ENCODE peak calls at places on chromosomes 2 and 18, in eight cellular contexts. Z is astrocyte of the hippocampus; W is naive thymus-derived CD8-positive, alpha-beta T cell; U is GM03348; R is stimulated activated CD8-positive, alpha-beta memory T cell treated with anti-CD3 and anti-CD28 coated beads, Interleukin-12 subunit alpha, Interleukin-12 subunit beta, amount 100 ng/mL, for 4 hours; N is HCEC 1CT; D is stimulated activated CD4-positive, alpha-beta T cell treated with anti-CD3 and anti-CD28 coated beads, Interleukin-1b, Interleukin-23, amount 100 ng/mL, for 4 hours; A is NCI-H1105 treated with DMSO at 0.1 percent for 48 hours. G is an unnamed sample.

GRCh38 chr2:27021253-27021801 is 11.4 kb upstream of the TMEM214 start:
- DNase-seq in R (no peak), N (no peak), W (no peak), A (no peak), Z (peak; percentile 62), D (no peak), U (peak; percentile 39), G (no peak)

GRCh38 chr2:161486111-161486510 is 70.0 kb downstream of the TBR1 start:
- DNase-seq in W (no peak), N (peak; percentile 10), A (no peak), R (no peak), Z (peak; percentile 14), D (no peak), U (no peak), G (no peak)

GRCh38 chr2:74462786-74463105 is 2.4 kb downstream of the MOGS start:
- DNase-seq in D (no peak), U (no peak), Z (no peak), N (no peak), W (no peak), R (no peak), A (no peak), G (no peak)

GRCh38 chr2:186125156-186125555 is 360.9 kb upstream of the ZC3H15 start:
- DNase-seq in Z (peak; percentile 53), N (no peak), D (no peak), A (no peak), W (no peak), U (no peak), R (no peak), G (no peak)

GRCh38 chr2:20081841-20082240 is 30.4 kb upstream of the LAPTM4A start:
- DNase-seq in A (no peak), N (no peak), D (no peak), W (no peak), Z (no peak), U (no peak), R (no peak), G (no peak)

GRCh38 chr2:110883401-110883800 is 151.0 kb downstream of the ACOXL start:
- DNase-seq in U (no peak), Z (peak; percentile 20), R (no peak), D (no peak), A (no peak), N (no peak), W (no peak), G (no peak)

GRCh38 chr2:151671198-151671597 is 63.1 kb downstream of the NEB start:
- DNase-seq in Z (no peak), U (no peak), R (no peak), W (no peak), A (no peak), N (no peak), D (no peak), G (no peak)

GRCh38 chr2:175892046-175892445 is 110.0 kb downstream of the LNPK start:
- DNase-seq in Z (peak; percentile 42), U (no peak), A (no peak), R (no peak), D (no peak), W (no peak), N (peak; percentile 6), G (no peak)

GRCh38 chr18:44098551-44099098 is 582.1 kb upstream of the SETBP1 start:
- DNase-seq in W (no peak), U (peak; percentile 52), N (no peak), D (no peak), A (no peak), R (no peak), Z (peak; percentile 55), G (peak; percentile 34)

GRCh38 chr18:26863122-26863879 is 2.2 kb downstream of the AQP4 start:
- DNase-seq in Z (peak; percentile 58), A (peak; percentile 87), N (no peak), D (no peak), U (peak; percentile 26), R (no peak), W (no peak), G (no peak)

GRCh38 chr18:45025108-45025471 is 344.4 kb downstream of the SETBP1 start:
- DNase-seq in U (no peak), N (no peak), W (no peak), R (no peak), Z (no peak), D (no peak), A (no peak), G (no peak)

GRCh38 chr2:239259173-239259572 is 141.6 kb downstream of the HDAC4 start:
- DNase-seq in U (no peak), W (no peak), R (no peak), D (no peak), A (no peak), N (no peak), Z (no peak), G (no peak)

GRCh38 chr2:101699939-101700442 is 2.5 kb downstream of the MAP4K4 start:
- DNase-seq in W (no peak), Z (peak; percentile 58), D (no peak), N (peak; percentile 32), A (peak; percentile 19), R (no peak), U (peak; percentile 48), G (peak; percentile 54)

GRCh38 chr2:218582085-218582484 is 13.4 kb downstream of the CNOT9 start:
- DNase-seq in R (no peak), U (peak; percentile 37), N (peak; percentile 85), W (no peak), D (no peak), Z (peak; percentile 45), A (no peak), G (no peak)

GRCh38 chr2:237625777-237626176 is 1.6 kb upstream of the LRRFIP1 start:
- DNase-seq in U (no peak), Z (no peak), N (no peak), A (no peak), W (no peak), R (no peak), D (no peak), G (no peak)

GRCh38 chr18:6294119-6294784 is 120.5 kb downstream of the L3MBTL4 start:
- DNase-seq in Z (no peak), A (no peak), R (no peak), U (no peak), W (no peak), D (no peak), N (no peak), G (no peak)

GRCh38 chr18:67239826-67240225 is 276.7 kb downstream of the DSEL start:
- DNase-seq in Z (no peak), N (no peak), D (no peak), A (no peak), U (no peak), W (no peak), R (no peak), G (no peak)

GRCh38 chr2:128949360-128949759 is 630.7 kb upstream of the HS6ST1 start:
- DNase-seq in U (no peak), N (no peak), R (no peak), A (no peak), Z (peak; percentile 84), D (no peak), W (no peak), G (no peak)

GRCh38 chr18:24118750-24119577 is 19.9 kb upstream of the CABYR start:
- DNase-seq in A (peak; percentile 84), N (peak; percentile 48), R (peak; percentile 41), D (peak; percentile 68), U (peak; percentile 69), Z (peak; percentile 86), W (peak; percentile 73), G (peak; percentile 42)

GRCh38 chr2:3605013-3605961 is 10.4 kb downstream of the COLEC11 start:
- DNase-seq in A (no peak), N (peak; percentile 29), Z (peak; percentile 54), U (peak; percentile 73), W (peak; percentile 60), D (no peak), R (no peak), G (no peak)

GRCh38 chr2:74719066-74719465 is 65.0 kb downstream of the SEMA4F start:
- DNase-seq in U (no peak), A (no peak), R (no peak), Z (no peak), D (no peak), W (no peak), N (no peak), G (no peak)

GRCh38 chr2:241882090-241882625 is 12.6 kb downstream of the RTP5 start:
- DNase-seq in A (no peak), W (peak; percentile 38), Z (no peak), N (no peak), R (peak; percentile 63), U (peak; percentile 44), D (peak; percentile 61), G (no peak)